ENCODE peak calls at places on chromosome 7, in four cellular contexts. F, T, I and L are unnamed samples.

GRCh38 chr7:25031432-25031831 is 51.5 kb upstream of the OSBPL3 start:
- DNase-seq in F (no peak), T (peak), I (no peak), L (no peak)

GRCh38 chr7:138949421-138950088 is 31.6 kb downstream of the KIAA1549 start:
- DNase-seq in F (no peak), T (no peak), I (no peak), L (no peak)

GRCh38 chr7:148884299-148885022 is 370 bp upstream of the EZH2 start:
- DNase-seq in I (peak), T (peak), F (peak), L (peak)

GRCh38 chr7:14092376-14092775 is 102.9 kb upstream of the ETV1 start:
- DNase-seq in F (no peak), I (no peak), T (no peak), L (no peak)

GRCh38 chr7:116025098-116025809 is 5.3 kb downstream of the TFEC start:
- DNase-seq in F (no peak), I (no peak), T (no peak), L (no peak)

GRCh38 chr7:123425246-123425645 is 109.1 kb downstream of the IQUB start:
- DNase-seq in F (no peak), T (peak), I (no peak), L (no peak)

GRCh38 chr7:54546081-54546985 is 4.2 kb downstream of the VSTM2A start:
- DNase-seq in T (peak), I (no peak), F (peak), L (peak)

GRCh38 chr7:112452102-112452888 is 2.0 kb downstream of the IFRD1 start:
- DNase-seq in I (no peak), T (peak), F (peak), L (peak)

GRCh38 chr7:24609059-24609458 is 35.8 kb downstream of the PALS2 start:
- DNase-seq in I (no peak), T (no peak), F (no peak), L (no peak)

DNA sequence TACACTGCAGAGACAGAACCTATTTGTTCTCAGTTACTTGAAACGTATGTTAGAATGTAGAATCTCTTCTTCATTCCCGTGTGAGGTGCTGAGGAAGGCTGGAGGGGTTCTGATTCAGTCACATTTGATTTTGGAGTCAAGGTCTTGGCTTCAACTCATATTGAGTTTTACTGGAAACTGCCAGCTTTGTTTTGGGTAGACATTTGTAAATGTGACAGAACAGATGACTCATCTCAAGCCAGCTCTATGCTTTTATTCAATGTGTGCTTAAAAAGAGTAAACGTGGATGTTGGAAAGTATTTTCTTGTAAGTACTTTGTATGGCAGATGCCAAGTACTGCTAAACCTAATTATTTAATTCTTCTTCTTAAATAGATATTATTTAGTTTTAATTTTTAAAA is 780.8 kb upstream of the C7orf33 start:
- DNase-seq in F (no peak), I (no peak), T (no peak), L (no peak)
- TF ChIP-seq PBX3 in F (peak), I (no peak), T (no peak), L (no peak)

GRCh38 chr7:127791790-127792189 is 139.8 kb downstream of the SND1 start:
- DNase-seq in I (no peak), F (no peak), T (no peak), L (no peak)
- TF ChIP-seq PBX3 in I (no peak), F (no peak), T (no peak), L (no peak)

GRCh38 chr7:104089622-104090021 is 100.2 kb upstream of the RELN start:
- DNase-seq in F (no peak), I (no peak), T (no peak), L (no peak)
- TF ChIP-seq PBX3 in F (no peak), I (no peak), T (no peak), L (no peak)

GRCh38 chr7:31788445-31788844 is 101.4 kb downstream of the PPP1R17 start:
- DNase-seq in F (no peak), T (no peak), I (no peak), L (no peak)

GRCh38 chr7:31788891-31789680 is 102.1 kb downstream of the PPP1R17 start:
- DNase-seq in I (no peak), F (no peak), T (no peak), L (no peak)

GRCh38 chr7:31783221-31783620 is 96.2 kb downstream of the PPP1R17 start:
- DNase-seq in T (no peak), I (no peak), F (no peak), L (no peak)

GRCh38 chr7:31782411-31782991 is 95.5 kb downstream of the PPP1R17 start:
- DNase-seq in F (peak), T (peak), I (peak), L (peak)

GRCh38 chr7:31785081-31785480 is 98.1 kb downstream of the PPP1R17 start:
- DNase-seq in T (no peak), I (no peak), F (no peak), L (no peak)
- TF ChIP-seq PBX3 in T (no peak), I (no peak), F (no peak), L (no peak)

GRCh38 chr7:107068156-107068555 is 23.7 kb downstream of the PRKAR2B start:
- DNase-seq in T (no peak), F (no peak), I (no peak), L (no peak)
- TF ChIP-seq PBX3 in T (no peak), F (peak), I (no peak), L (no peak)

DNA sequence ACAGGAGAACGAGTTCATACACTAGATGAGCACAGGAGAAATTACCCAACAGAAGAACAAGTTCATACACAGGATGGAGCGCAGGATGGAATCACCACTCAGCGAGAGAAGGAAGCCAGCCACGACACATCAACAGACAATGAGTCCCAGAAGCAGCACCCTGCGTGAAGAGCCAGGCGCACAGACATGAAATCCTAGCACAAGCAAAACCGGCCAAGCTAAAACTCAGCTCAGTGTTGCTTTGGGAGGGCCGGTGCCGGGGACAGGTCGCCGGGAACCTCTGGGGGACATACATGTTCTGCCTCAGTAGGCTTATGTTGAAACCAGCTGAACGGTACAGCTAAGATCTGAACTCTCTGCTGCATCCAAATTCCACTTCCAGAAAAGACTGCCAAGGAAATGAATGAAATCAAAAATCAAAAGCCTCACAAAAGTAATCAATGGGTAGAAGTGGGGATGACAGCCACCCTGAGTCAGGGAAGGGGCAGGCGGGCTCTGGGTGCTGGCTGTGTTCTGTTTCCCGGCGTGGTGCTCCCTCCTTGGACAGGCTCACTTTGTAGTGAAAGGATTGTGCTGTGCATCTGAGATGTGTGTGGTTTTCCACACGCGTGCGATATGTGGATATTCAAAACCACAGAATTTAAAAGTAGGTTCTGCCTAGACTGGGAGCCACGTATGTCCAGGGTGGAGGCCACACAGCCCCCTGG is 114.7 kb downstream of the PDGFA start:
- DNase-seq in F (no peak), I (no peak), T (no peak), L (no peak)
- TF ChIP-seq PBX3 in F (no peak), I (no peak), T (no peak), L (no peak)